ENCODE peak calls at places on chromosomes 12 and 14, in nine cellular contexts. U is esophagus muscularis mucosa, J is stomach, A is upper lobe of left lung, T is SK-N-SH, C is transverse colon, B is GM12878, S is HepG2, G is K562. K is an unnamed sample. For H3K36me3, the result is how much of the 10 kb centered on the place peaks cover.

GRCh38 chr12:120771097-120771496 is 45.5 kb downstream of the ACADS start:
- DNase-seq in U (no peak), J (no peak), A (no peak), T (no peak), C (no peak), B (no peak), S (no peak), G (no peak), K (no peak)

GRCh38 chr12:97301576-97301975 is 161.0 kb upstream of the RMST start:
- DNase-seq in U (no peak), J (no peak), A (no peak), T (no peak), C (no peak), B (no peak), S (no peak), G (no peak), K (no peak)

GRCh38 chr12:21248679-21249078 is 86.0 kb downstream of the SLCO1A2 start:
- DNase-seq in U (no peak), J (no peak), A (no peak), T (peak), C (no peak), B (no peak), S (no peak), G (no peak), K (no peak)

GRCh38 chr12:13713746-13714400 is 267.5 kb downstream of the GRIN2B start:
- DNase-seq in U (peak), J (no peak), A (no peak), T (no peak), C (peak), B (no peak), S (no peak), G (no peak), K (no peak)

GRCh38 chr12:57171668-57172067 is 24.2 kb upstream of the LRP1-AS start:
- DNase-seq in U (no peak), J (no peak), A (no peak), T (no peak), C (no peak), B (no peak), S (no peak), G (no peak), K (no peak)

GRCh38 chr12:27821259-27821973 is 41.4 kb upstream of the MANSC4 start:
- DNase-seq in U (no peak), J (peak), A (no peak), T (peak), C (peak), B (peak), S (peak), G (peak), K (no peak)

GRCh38 chr12:44668443-44668842 is 207.7 kb downstream of the NELL2 start:
- DNase-seq in U (no peak), J (no peak), A (no peak), T (no peak), C (no peak), B (no peak), S (no peak), G (no peak), K (no peak)

GRCh38 chr14:44803239-44803905 is 158.4 kb downstream of the KLHL28 start:
- DNase-seq in U (no peak), J (no peak), A (no peak), T (peak), C (no peak), B (peak), S (peak), G (peak), K (no peak)

GRCh38 chr12:53887881-53888280 is 50.8 kb upstream of the HOXC13 start:
- DNase-seq in U (no peak), J (no peak), A (no peak), T (no peak), C (no peak), B (no peak), S (no peak), G (no peak), K (no peak)

GRCh38 chr12:49962861-49963765 is 1.4 kb downstream of the AQP5 start:
- DNase-seq in U (no peak), J (peak), A (peak), T (no peak), C (peak), B (no peak), S (no peak), G (no peak), K (no peak)

GRCh38 chr12:58189030-58189429 is 247.7 kb downstream of the ATP23 start:
- DNase-seq in U (no peak), J (no peak), A (no peak), T (no peak), C (no peak), B (no peak), S (no peak), G (no peak), K (no peak)

GRCh38 chr14:58919262-58919661 is 269.2 kb upstream of the DAAM1 start:
- DNase-seq in U (no peak), J (no peak), A (no peak), T (no peak), C (no peak), B (peak), S (no peak), G (no peak), K (no peak)

GRCh38 chr12:27176765-27177164 is 67.3 kb upstream of the STK38L start:
- DNase-seq in U (no peak), J (no peak), A (no peak), T (no peak), C (no peak), B (no peak), S (no peak), G (no peak), K (no peak)

GRCh38 chr12:124259168-124260066 is 35.5 kb upstream of the RFLNA start:
- DNase-seq in U (no peak), J (no peak), A (no peak), T (peak), C (no peak), B (no peak), S (no peak), G (peak), K (no peak)

GRCh38 chr12:20549115-20549719 is 145.9 kb upstream of the SLCO1C1 start:
- DNase-seq in U (no peak), J (no peak), A (no peak), T (peak), C (peak), B (no peak), S (peak), G (no peak), K (no peak)

GRCh38 chr12:16359512-16360491 is 12.4 kb downstream of the MGST1 start:
- DNase-seq in U (no peak), J (peak), A (peak), T (peak), C (peak), B (no peak), S (peak), G (peak), K (no peak)

GRCh38 chr14:61866932-61867920 is 105.0 kb downstream of the SNAPC1 start:
- DNase-seq in U (no peak), J (no peak), A (no peak), T (no peak), C (no peak), B (peak), S (no peak), G (no peak), K (no peak)

GRCh38 chr14:85280074-85280473 is 249.9 kb upstream of the FLRT2 start:
- DNase-seq in U (no peak), J (no peak), A (no peak), T (no peak), C (no peak), B (no peak), S (no peak), G (no peak), K (no peak)

GRCh38 chr12:106633451-106633823 is 50.6 kb downstream of the RFX4 start:
- DNase-seq in U (no peak), J (no peak), A (no peak), T (no peak), C (no peak), B (no peak), S (peak), G (no peak), K (no peak)

GRCh38 chr14:91817566-91818325 is 49.6 kb downstream of the TC2N start:
- DNase-seq in U (no peak), J (no peak), A (no peak), T (no peak), C (no peak), B (peak), S (no peak), G (no peak), K (no peak)

GRCh38 chr12:42235426-42235825 is 2.6 kb downstream of the YAF2 start:
- DNase-seq in U (no peak), J (no peak), A (peak), T (no peak), C (no peak), B (no peak), S (no peak), G (no peak), K (no peak)

DNA sequence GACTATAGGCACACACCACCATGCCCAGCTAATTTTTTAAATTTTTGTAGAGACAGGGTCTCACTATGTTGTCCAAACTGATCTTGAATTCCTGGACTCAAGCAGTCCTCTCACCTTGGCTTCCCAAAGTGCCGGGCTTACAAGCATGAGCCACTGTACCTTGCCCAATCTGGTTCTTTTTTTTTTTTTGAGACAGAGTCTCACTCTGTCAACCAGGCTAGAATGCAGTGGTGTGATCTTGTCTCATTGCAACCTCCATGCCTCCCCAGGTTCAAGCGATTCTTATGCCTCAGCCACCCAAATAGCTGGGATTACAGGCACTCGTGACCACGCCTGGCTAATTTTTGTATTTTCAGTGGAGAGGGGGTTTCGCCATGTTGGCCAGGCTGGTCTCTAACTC is 15.4 kb downstream of the MRPL42 start:
- DNase-seq in U (no peak), J (no peak), A (no peak), T (no peak), C (no peak), B (no peak), S (no peak), G (no peak), K (no peak)
- H3K36me3 ChIP-seq in U (half or more), J (half or more), A (under half), T (half or more), C (half or more), B (under half), S (half or more), G (half or more), K (half or more)

GRCh38 chr14:105411017-105411941 is 8.3 kb upstream of the MTA1 start:
- DNase-seq in U (no peak), J (peak), A (peak), T (peak), C (peak), B (no peak), S (no peak), G (peak), K (no peak)
- TF ChIP-seq POLR2AphosphoS5 in U (no peak), J (no peak), A (no peak), T (no peak), C (no peak), B (no peak), S (no peak), G (no peak), K (no peak)

DNA sequence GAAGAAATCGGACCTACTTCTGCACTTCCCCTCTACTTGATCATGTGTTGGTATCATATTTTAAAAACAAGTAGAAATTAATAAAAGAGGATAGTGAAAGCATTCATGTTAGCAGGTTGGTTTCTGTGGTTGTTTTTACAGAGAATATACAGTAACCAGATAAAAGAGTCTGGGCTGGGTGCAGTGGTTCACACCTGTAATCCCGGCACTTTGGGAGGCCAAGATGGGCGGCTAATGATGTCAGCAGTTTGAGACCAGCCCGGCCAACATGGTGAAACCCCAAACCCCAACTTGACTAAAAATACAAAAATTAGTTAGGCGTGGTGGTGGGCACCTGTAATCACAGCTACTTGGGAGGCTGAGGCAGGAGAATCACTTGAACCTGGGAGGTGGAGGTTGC is 55.9 kb downstream of the LRP6 start:
- DNase-seq in U (no peak), J (no peak), A (no peak), T (no peak), C (no peak), B (no peak), S (no peak), G (no peak), K (no peak)
- TF ChIP-seq EP300 in U (no peak), J (no peak), A (no peak), T (no peak), C (no peak), B (no peak), S (no peak), G (no peak), K (no peak)

GRCh38 chr14:69771136-69771535 is 4.2 kb downstream of the SRSF5 start:
- DNase-seq in U (no peak), J (no peak), A (no peak), T (no peak), C (no peak), B (no peak), S (no peak), G (no peak), K (no peak)
- H3K36me3 ChIP-seq in U (half or more), J (half or more), A (under half), T (half or more), C (half or more), B (under half), S (half or more), G (half or more), K (half or more)

DNA sequence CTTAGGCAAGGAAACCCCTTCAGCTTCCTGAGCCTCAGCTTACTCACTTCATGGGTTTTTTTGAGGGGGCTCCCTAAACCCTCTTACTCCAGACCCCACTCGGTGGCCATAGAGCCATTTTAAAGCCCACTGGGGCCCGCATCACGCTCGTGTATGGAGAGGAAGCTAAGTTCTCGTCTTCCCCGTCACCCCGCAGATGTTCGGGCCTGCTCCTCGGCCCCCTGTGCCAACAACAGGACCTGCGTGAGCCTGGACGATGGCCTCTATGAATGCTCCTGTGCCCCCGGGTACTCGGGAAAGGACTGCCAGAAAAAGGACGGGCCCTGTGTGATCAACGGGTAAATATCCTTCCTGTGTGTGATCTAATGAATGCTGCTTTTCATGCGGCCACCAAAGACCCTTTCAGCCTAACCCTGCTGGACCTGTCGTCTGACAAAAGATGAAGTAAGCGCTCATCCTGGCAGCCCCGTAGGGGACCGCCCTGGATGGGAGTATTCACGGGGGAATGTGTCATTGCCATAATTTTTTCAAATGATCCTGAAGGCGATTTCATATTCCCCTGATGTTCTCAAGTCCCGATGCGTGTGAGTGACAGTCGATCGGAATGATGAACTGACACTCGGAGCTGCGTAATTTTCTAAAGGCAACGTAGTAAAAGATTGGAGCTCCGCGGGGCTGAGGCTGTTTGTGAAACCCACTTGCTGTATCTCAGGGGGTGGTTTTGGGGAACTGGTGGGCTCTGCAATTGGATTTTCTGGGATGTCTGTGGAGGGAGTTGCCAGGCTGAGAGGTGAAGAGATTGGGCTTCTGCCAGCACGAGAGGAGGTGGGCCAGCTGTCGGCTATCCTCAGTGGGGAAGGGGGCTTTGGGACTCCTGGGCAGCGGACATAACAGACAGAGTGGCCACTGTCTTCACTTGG is 5.4 kb downstream of the DLK1 start:
- DNase-seq in U (no peak), J (no peak), A (no peak), T (peak), C (no peak), B (no peak), S (no peak), G (no peak), K (no peak)
- TF ChIP-seq POLR2AphosphoS5 in U (no peak), J (no peak), A (no peak), T (no peak), C (no peak), B (no peak), S (no peak), G (no peak), K (no peak)

GRCh38 chr14:89551955-89552354 is 134.9 kb upstream of the FOXN3 start:
- DNase-seq in U (no peak), J (no peak), A (no peak), T (no peak), C (no peak), B (no peak), S (no peak), G (no peak), K (no peak)

GRCh38 chr14:89550761-89551283 is 133.8 kb upstream of the FOXN3 start:
- DNase-seq in U (peak), J (no peak), A (no peak), T (no peak), C (no peak), B (no peak), S (no peak), G (no peak), K (no peak)

GRCh38 chr14:89544636-89545301 is 127.7 kb upstream of the FOXN3 start:
- DNase-seq in U (peak), J (no peak), A (no peak), T (no peak), C (no peak), B (no peak), S (peak), G (no peak), K (no peak)

GRCh38 chr14:89551432-89551831 is 134.4 kb upstream of the FOXN3 start:
- DNase-seq in U (no peak), J (no peak), A (no peak), T (no peak), C (no peak), B (no peak), S (no peak), G (no peak), K (no peak)

DNA sequence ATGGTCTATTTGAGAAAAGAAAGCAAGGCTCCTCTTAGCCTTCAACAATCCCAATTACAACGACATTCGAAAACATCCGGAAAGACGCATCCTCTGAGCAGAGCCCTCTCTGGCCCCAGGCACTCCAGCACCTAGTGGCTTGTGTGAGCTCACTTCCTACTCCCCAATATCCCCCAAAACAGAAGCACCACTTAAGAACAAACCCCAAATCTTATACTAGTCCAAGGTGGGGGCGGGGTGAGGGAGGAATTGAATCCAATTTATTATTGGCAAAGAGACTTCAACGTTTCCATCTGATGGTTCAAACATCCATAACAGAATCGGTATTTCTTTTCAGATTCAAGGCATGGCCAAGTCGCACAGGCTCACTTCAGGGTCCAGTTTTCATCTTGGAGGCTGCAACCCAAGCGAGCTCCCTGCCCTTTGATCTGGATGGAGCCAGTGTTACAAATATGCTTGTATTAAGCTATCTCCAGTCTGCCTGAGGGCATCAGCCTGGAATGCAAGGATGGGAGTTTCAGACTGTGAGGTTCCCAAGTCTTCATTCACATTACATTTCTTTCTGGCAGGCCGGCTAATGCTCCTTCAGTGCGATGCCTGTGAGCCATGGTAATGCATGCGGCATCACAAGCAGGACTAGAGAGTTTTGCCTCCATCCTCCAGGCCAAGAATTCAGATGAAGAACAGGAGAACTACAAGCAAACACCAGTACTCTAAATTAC is 132.5 kb upstream of the FOXN3 start:
- DNase-seq in U (peak), J (no peak), A (no peak), T (no peak), C (no peak), B (no peak), S (no peak), G (no peak), K (no peak)
- TF ChIP-seq EP300 in U (no peak), J (no peak), A (no peak), T (no peak), C (no peak), B (no peak), S (no peak), G (no peak), K (no peak)